ENCODE peak calls at places on chromosomes 2 and 18, in five cellular contexts. One of them, this sample, is unnamed.

GRCh38 chr18:34322365-34323289 is 97.9 kb upstream of the NOL4 start:
- DNase-seq in GM12878: peak
- DNase-seq in SK-N-SH: peak
- DNase-seq in HepG2: peak
- DNase-seq in K562: no peak
- DNase-seq in this sample: peak

GRCh38 chr2:172113617-172114016 is 10.9 kb upstream of the DLX2 start:
- DNase-seq in HepG2: peak
- DNase-seq in GM12878: no peak
- DNase-seq in K562: peak
- DNase-seq in SK-N-SH: peak
- DNase-seq in this sample: no peak

GRCh38 chr18:76654536-76654935 is 159.5 kb upstream of the ZNF516 start:
- DNase-seq in HepG2: no peak
- DNase-seq in SK-N-SH: no peak
- DNase-seq in GM12878: no peak
- DNase-seq in K562: no peak
- DNase-seq in this sample: no peak

GRCh38 chr2:240507778-240508251 is 50.0 kb downstream of the ANKMY1 start:
- DNase-seq in SK-N-SH: peak
- DNase-seq in K562: no peak
- DNase-seq in GM12878: no peak
- DNase-seq in HepG2: no peak
- DNase-seq in this sample: no peak

GRCh38 chr2:42939411-42940206 is 147.2 kb upstream of the HAAO start:
- DNase-seq in GM12878: no peak
- DNase-seq in SK-N-SH: no peak
- DNase-seq in K562: no peak
- DNase-seq in HepG2: no peak
- DNase-seq in this sample: no peak

GRCh38 chr2:99840831-99841230 is 301.6 kb downstream of the AFF3 start:
- DNase-seq in SK-N-SH: no peak
- DNase-seq in GM12878: no peak
- DNase-seq in HepG2: no peak
- DNase-seq in K562: no peak
- DNase-seq in this sample: no peak

GRCh38 chr2:210895132-210895531 is 338.7 kb downstream of the CPS1 start:
- DNase-seq in HepG2: peak
- DNase-seq in GM12878: no peak
- DNase-seq in K562: no peak
- DNase-seq in SK-N-SH: no peak
- DNase-seq in this sample: no peak

GRCh38 chr18:36058674-36059073 is 8.7 kb downstream of the RPRD1A start:
- DNase-seq in GM12878: no peak
- DNase-seq in HepG2: no peak
- DNase-seq in K562: no peak
- DNase-seq in SK-N-SH: no peak
- DNase-seq in this sample: no peak

GRCh38 chr18:79791141-79791972 is 6.4 kb upstream of the KCNG2 start:
- DNase-seq in HepG2: peak
- DNase-seq in GM12878: no peak
- DNase-seq in K562: no peak
- DNase-seq in SK-N-SH: no peak
- DNase-seq in this sample: no peak

GRCh38 chr2:172172513-172173217 is 70.0 kb upstream of the DLX2 start:
- DNase-seq in GM12878: no peak
- DNase-seq in K562: peak
- DNase-seq in SK-N-SH: peak
- DNase-seq in HepG2: peak
- DNase-seq in this sample: peak

GRCh38 chr2:53104263-53104662 is 663.3 kb upstream of the CHAC2 start:
- DNase-seq in SK-N-SH: no peak
- DNase-seq in HepG2: peak
- DNase-seq in GM12878: no peak
- DNase-seq in K562: no peak
- DNase-seq in this sample: no peak

GRCh38 chr2:37833420-37833819 is 91.7 kb upstream of the RMDN2 start:
- DNase-seq in GM12878: no peak
- DNase-seq in K562: no peak
- DNase-seq in HepG2: no peak
- DNase-seq in SK-N-SH: no peak
- DNase-seq in this sample: no peak

GRCh38 chr18:35918564-35918963 is 53.9 kb upstream of the RMP24 start:
- DNase-seq in K562: no peak
- DNase-seq in SK-N-SH: no peak
- DNase-seq in HepG2: no peak
- DNase-seq in GM12878: no peak
- DNase-seq in this sample: no peak

GRCh38 chr2:108858894-108859293 is 72.3 kb downstream of the CCDC138 start:
- DNase-seq in GM12878: no peak
- DNase-seq in SK-N-SH: no peak
- DNase-seq in K562: no peak
- DNase-seq in HepG2: no peak
- DNase-seq in this sample: no peak

DNA sequence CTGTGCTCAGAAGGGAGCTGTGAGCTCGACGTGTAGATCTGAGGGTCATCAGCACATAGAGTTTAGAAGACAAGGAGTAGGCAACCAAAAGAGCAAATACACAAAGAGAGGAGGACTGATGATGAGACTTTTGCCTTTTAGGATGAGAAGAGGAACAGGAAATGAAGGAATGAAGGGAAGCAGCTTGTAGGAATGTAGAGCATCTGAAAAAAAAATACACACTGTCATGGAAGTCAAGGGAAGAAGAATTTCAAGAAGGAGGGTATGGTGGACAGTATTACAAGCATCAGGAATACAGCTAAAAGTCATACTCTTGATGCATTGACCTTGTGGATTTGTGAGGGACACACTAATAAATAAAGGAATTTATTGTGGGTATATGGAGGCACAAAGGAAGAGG is 21.9 kb downstream of the CDK15 start:
- DNase-seq in GM12878: no peak
- DNase-seq in HepG2: no peak
- DNase-seq in K562: no peak
- DNase-seq in SK-N-SH: no peak
- DNase-seq in this sample: no peak
- TF ChIP-seq FOXM1 in GM12878: no peak
- TF ChIP-seq FOXM1 in HepG2: no peak
- TF ChIP-seq FOXM1 in K562: no peak
- TF ChIP-seq FOXM1 in SK-N-SH: no peak
- TF ChIP-seq FOXM1 in this sample: no peak

DNA sequence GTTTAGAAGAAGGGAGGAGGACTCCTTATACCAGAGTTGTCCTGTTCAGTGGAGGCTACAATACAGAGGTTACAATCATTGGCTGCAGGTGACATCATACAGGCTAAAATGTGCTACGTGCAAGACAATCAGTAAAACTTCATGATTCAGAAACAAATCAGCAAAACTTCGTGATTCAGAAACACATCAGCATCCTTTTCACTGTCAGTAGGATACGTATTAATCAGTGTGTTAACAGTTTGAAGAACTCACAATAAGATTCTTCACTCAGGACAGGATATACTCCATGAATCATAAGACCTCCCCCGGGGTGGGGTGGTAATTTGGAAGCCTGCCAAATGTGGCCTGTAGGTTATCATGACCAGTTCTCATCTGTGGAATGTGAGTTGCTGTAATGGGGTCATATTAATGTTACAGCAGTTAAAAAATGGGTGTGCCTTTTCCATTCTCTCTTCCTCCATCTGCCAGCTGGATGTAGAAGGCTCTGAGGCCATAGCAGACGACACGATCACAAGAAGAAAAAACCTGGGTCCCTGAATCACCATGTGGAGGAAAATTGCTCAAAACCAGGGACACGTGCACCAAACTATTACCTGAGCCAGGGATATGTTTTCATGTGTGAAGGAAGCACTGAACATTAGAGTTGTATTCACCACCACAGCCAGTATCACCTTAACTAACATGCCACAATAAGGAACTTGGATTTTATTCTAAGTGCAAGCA is 134.8 kb upstream of the CREB1 start:
- DNase-seq in GM12878: no peak
- DNase-seq in HepG2: no peak
- DNase-seq in SK-N-SH: no peak
- DNase-seq in K562: peak
- DNase-seq in this sample: peak
- TF ChIP-seq FOXM1 in GM12878: no peak
- TF ChIP-seq FOXM1 in HepG2: no peak
- TF ChIP-seq FOXM1 in SK-N-SH: peak
- TF ChIP-seq FOXM1 in K562: no peak
- TF ChIP-seq FOXM1 in this sample: no peak

GRCh38 chr2:14614011-14614410 is 18.5 kb upstream of the LRATD1 start:
- DNase-seq in K562: no peak
- DNase-seq in GM12878: no peak
- DNase-seq in SK-N-SH: no peak
- DNase-seq in HepG2: no peak
- DNase-seq in this sample: no peak
- TF ChIP-seq FOXM1 in K562: no peak
- TF ChIP-seq FOXM1 in GM12878: no peak
- TF ChIP-seq FOXM1 in SK-N-SH: no peak
- TF ChIP-seq FOXM1 in HepG2: no peak
- TF ChIP-seq FOXM1 in this sample: no peak

GRCh38 chr2:196745711-196746110 is 53.8 kb downstream of the GTF3C3 start:
- DNase-seq in SK-N-SH: no peak
- DNase-seq in HepG2: no peak
- DNase-seq in K562: no peak
- DNase-seq in GM12878: no peak
- DNase-seq in this sample: no peak

GRCh38 chr2:196750977-196751631 is 48.4 kb downstream of the GTF3C3 start:
- DNase-seq in K562: peak
- DNase-seq in GM12878: peak
- DNase-seq in SK-N-SH: peak
- DNase-seq in HepG2: peak
- DNase-seq in this sample: peak

GRCh38 chr2:196743165-196743564 is 56.3 kb downstream of the GTF3C3 start:
- DNase-seq in SK-N-SH: no peak
- DNase-seq in K562: no peak
- DNase-seq in GM12878: no peak
- DNase-seq in HepG2: no peak
- DNase-seq in this sample: no peak

GRCh38 chr2:196750291-196750923 is 49.1 kb downstream of the GTF3C3 start:
- DNase-seq in GM12878: no peak
- DNase-seq in K562: no peak
- DNase-seq in SK-N-SH: no peak
- DNase-seq in HepG2: no peak
- DNase-seq in this sample: no peak

GRCh38 chr2:196748123-196748522 is 51.4 kb downstream of the GTF3C3 start:
- DNase-seq in HepG2: no peak
- DNase-seq in K562: no peak
- DNase-seq in GM12878: no peak
- DNase-seq in SK-N-SH: no peak
- DNase-seq in this sample: no peak
- TF ChIP-seq FOXM1 in HepG2: no peak
- TF ChIP-seq FOXM1 in K562: no peak
- TF ChIP-seq FOXM1 in GM12878: no peak
- TF ChIP-seq FOXM1 in SK-N-SH: no peak
- TF ChIP-seq FOXM1 in this sample: no peak

DNA sequence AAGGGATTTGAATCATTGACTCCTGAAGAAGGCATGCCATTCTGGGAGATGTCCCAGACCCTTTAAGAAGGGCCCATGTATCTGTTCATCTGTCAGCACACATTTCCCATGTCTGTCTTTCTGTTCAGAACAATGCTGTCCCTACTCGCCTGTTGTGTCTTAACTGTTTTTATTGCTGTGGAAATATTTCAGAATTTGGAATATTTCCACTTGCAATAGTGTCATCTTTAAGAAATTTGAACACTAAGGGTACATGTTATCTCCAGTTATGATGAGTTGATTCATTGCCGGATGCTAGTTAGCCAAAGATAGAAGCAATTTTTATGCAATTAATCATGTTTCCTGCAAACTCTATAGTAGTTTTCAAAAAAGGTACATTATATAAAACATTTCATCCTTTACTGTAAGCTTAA is 36.9 kb upstream of the NT5C1B start:
- DNase-seq in GM12878: no peak
- DNase-seq in HepG2: no peak
- DNase-seq in SK-N-SH: no peak
- DNase-seq in K562: no peak
- DNase-seq in this sample: no peak
- TF ChIP-seq FOXM1 in GM12878: no peak
- TF ChIP-seq FOXM1 in HepG2: no peak
- TF ChIP-seq FOXM1 in SK-N-SH: peak
- TF ChIP-seq FOXM1 in K562: no peak
- TF ChIP-seq FOXM1 in this sample: no peak

DNA sequence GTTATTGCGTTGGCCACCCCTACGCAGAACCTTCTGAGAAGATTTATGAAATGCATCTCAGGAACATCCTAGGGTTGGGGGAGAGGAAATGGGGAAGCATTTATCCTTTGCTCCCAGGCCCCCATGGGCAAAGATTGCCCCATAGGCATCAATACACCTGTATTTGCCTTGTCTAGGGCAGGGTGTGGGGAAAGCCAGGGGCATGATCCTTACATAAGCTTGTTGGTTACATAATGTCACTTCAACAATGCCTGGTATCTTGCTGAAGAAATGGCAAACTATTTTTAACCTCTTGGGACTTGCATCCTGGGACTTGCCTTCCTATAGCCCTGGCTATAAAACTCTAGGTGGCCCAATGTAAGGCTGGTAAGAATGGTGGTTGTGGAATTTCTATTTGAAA is 53.9 kb upstream of the SPRED2 start:
- DNase-seq in HepG2: no peak
- DNase-seq in K562: no peak
- DNase-seq in SK-N-SH: no peak
- DNase-seq in GM12878: no peak
- DNase-seq in this sample: no peak
- TF ChIP-seq FOXM1 in HepG2: no peak
- TF ChIP-seq FOXM1 in K562: no peak
- TF ChIP-seq FOXM1 in SK-N-SH: no peak
- TF ChIP-seq FOXM1 in GM12878: no peak
- TF ChIP-seq FOXM1 in this sample: no peak